ENCODE peak calls at places on chromosomes 1 and 21, in four cellular contexts. R, G, B and Q are unnamed samples.

GRCh38 chr1:194825382-194825781 is 1639.0 kb upstream of the B3GALT2 start:
- DNase-seq in B (no peak), R (no peak), G (no peak), Q (no peak)

GRCh38 chr1:179550753-179551682 is 24.7 kb downstream of the NPHS2 start:
- DNase-seq in R (peak; percentile 91), B (peak; percentile 65), G (no peak), Q (peak; percentile 37)

GRCh38 chr1:109792056-109792831 is 28.5 kb upstream of the EPS8L3 start:
- DNase-seq in B (peak; percentile 97), R (peak; percentile 98), G (no peak), Q (peak; percentile 88)

GRCh38 chr1:24584103-24584764 is 28.3 kb downstream of the NCMAP start:
- DNase-seq in R (no peak), G (no peak), B (no peak), Q (no peak)

GRCh38 chr1:231693361-231694080 is 66.9 kb downstream of the DISC1 start:
- DNase-seq in G (no peak), R (no peak), B (no peak), Q (no peak)

GRCh38 chr1:68174173-68175113 is 57.9 kb downstream of the WLS start:
- DNase-seq in G (no peak), R (peak; percentile 96), B (peak; percentile 94), Q (peak; percentile 91)

GRCh38 chr21:30984897-30985296 is 53.4 kb downstream of the KRTAP19-8 start:
- DNase-seq in B (no peak), G (no peak), R (no peak), Q (no peak)

GRCh38 chr1:157279157-157280140 is 141.3 kb upstream of the ETV3 start:
- DNase-seq in R (peak; percentile 39), B (no peak), G (no peak), Q (no peak)

GRCh38 chr21:34693192-34693810 is 24.5 kb downstream of the CLIC6 start:
- DNase-seq in B (peak; percentile 84), R (peak; percentile 83), G (no peak), Q (peak; percentile 14)

GRCh38 chr1:224381880-224382548 is 25.3 kb downstream of the CNIH4 start:
- DNase-seq in B (no peak), R (no peak), G (no peak), Q (no peak)

GRCh38 chr1:153357076-153357852 is 390 bp upstream of the S100A9 start:
- DNase-seq in B (no peak), G (no peak), R (no peak), Q (no peak)

GRCh38 chr21:33987461-33987860 is 71.9 kb upstream of the ATP5PO start:
- DNase-seq in R (no peak), B (no peak), G (no peak), Q (no peak)

GRCh38 chr1:59986736-59987310 is 60.2 kb upstream of the CYP2J2 start:
- DNase-seq in B (no peak), R (no peak), G (no peak), Q (no peak)

DNA sequence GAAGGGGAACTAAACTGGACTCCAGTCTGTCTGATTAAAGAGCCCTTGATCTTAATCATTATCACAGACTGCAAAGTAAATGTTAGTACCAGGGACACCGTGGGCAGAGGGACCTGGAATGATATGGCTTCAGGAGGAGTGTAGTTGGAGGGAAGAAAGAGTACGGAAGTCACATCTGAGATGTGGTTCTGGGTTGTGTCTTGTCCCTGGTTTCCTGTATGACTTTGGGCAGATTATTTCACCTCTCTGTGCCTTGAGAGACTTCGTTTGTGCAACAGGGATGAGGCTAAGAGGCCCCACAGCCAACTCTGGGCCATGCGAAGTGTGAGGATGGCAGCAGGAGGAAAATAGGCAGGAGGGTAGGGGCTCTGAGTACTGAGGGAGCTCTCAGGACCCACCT is 76.1 kb upstream of the SLC2A1 start:
- DNase-seq in B (no peak), R (no peak), G (no peak), Q (no peak)
- H3K4me3 ChIP-seq in B (no peak overlapping the region), R (no peak overlapping the region), G (no peak overlapping the region), Q (no peak overlapping the region)

DNA sequence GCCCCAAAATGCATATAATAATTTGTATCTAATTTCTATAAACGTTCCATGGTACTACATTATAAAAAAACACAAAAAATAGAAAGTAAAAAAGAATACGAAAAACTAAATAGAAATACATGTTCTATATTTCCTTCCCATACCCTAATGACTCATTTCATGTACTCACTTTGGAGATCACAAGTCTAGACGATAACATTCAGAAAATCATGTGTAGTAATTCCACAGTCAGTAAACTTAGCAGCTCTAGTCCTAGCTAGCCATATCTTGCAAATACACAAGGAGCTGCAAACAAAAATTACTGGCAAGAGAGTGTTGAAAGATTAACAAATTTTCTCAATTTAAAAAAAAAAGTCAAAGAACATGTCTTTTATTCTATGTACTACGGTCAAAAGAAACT is 1.4 kb downstream of the GOLPH3L start:
- DNase-seq in G (no peak), B (no peak), R (peak; percentile 12), Q (no peak)
- H3K4me3 ChIP-seq in G (no peak overlapping the region), B (no peak overlapping the region), R (no peak overlapping the region), Q (no peak overlapping the region)

DNA sequence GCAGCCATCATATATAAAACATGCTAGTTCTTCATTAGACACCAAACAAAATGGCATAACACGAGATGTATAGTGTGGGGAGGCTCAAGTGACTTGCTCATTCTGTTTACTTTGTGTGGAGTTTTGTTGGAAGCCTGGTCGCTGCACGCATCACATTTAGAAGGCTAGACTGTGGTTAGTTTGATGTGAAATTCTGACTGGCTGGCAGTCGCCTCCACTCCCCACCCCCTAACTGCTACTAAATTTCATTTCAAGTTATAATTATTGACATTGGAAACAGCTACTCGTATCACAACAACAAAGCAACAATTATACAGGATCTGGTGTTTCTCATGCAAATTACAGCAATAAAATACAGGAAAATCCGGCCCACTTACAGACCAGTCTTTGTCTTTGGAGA is 356.1 kb downstream of the LMO4 start:
- DNase-seq in B (peak; percentile 65), G (no peak), R (peak; percentile 66), Q (peak; percentile 14)
- H3K4me3 ChIP-seq in B (peak overlapping the region; percentile 26), G (no peak overlapping the region), R (no peak overlapping the region), Q (peak overlapping the region; percentile 42)

GRCh38 chr1:15965228-15965767 is 10.6 kb downstream of the ZBTB17 start:
- DNase-seq in R (peak; percentile 73), B (peak; percentile 85), G (no peak), Q (no peak)
- H3K4me3 ChIP-seq in R (no peak overlapping the region), B (no peak overlapping the region), G (no peak overlapping the region), Q (no peak overlapping the region)

DNA sequence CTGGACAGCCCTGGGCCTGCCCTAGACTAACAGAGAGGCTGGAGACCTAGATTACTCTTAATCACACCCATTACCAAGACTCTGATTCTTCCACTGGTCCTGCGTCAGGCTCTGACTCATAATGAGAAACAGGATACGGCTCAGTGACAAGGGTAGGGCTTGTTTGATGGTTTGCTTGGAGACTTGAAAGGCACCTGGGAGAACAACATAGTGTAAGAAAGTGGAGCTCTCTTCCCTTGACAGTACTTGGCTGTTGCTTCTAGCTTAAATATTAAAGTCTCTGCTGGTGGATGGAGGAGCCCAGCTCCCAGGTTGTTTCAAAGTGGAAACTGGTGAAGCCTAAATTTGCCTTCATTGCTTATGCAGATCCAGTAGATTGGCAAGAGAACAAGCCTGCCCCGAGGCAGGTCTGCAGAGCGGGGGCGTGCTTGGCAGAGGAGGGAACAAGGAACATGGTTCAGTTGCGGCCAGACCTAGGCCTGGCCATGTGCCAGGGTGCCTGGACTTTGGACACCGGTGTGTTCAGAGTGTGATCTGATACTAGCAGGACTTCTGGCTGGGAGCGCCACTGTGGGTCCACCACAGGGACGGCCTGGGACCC is 480.6 kb downstream of the CAMTA1 start:
- DNase-seq in G (no peak), B (peak; percentile 41), R (peak; percentile 34), Q (peak; percentile 64)
- H3K4me3 ChIP-seq in G (no peak overlapping the region), B (no peak overlapping the region), R (no peak overlapping the region), Q (no peak overlapping the region)

GRCh38 chr1:34694383-34694782 is 60.5 kb upstream of the GJB5 start:
- DNase-seq in B (no peak), G (no peak), R (no peak), Q (no peak)

GRCh38 chr1:34695580-34695979 is 59.3 kb upstream of the GJB5 start:
- DNase-seq in R (no peak), G (no peak), B (no peak), Q (no peak)

GRCh38 chr1:34693081-34693480 is 61.8 kb upstream of the GJB5 start:
- DNase-seq in G (no peak), B (no peak), R (no peak), Q (no peak)

GRCh38 chr1:34701326-34702129 is 53.3 kb upstream of the GJB5 start:
- DNase-seq in R (no peak), G (no peak), B (no peak), Q (no peak)

DNA sequence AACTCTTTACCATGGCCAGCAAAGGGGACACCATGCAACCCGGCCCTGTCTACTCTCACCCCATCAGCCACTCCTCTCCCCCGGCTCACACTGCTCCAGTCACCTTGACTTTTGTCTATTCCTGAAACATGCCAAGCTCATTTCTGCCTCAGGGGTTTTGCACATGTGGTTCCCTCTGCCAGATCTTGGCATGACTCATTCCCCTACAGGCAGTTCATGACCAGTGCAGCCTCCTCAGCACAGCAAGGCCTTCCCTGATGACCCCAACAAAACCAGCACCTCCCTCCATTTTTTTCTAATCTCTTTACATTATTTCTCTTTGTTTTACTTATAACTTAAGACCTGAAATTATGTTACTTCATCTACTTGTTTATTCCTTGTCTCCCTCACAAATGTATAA is 58.6 kb upstream of the GJB5 start:
- DNase-seq in R (no peak), B (no peak), G (no peak), Q (no peak)
- H3K4me3 ChIP-seq in R (no peak overlapping the region), B (no peak overlapping the region), G (no peak overlapping the region), Q (no peak overlapping the region)

GRCh38 chr1:20365421-20366075 is 74.9 kb downstream of the VWA5B1 start:
- DNase-seq in R (no peak), B (no peak), G (no peak), Q (no peak)

GRCh38 chr1:20367626-20368025 is 77.0 kb downstream of the VWA5B1 start:
- DNase-seq in G (no peak), B (no peak), R (no peak), Q (no peak)

GRCh38 chr1:20368866-20369545 is 78.3 kb downstream of the VWA5B1 start:
- DNase-seq in B (no peak), R (no peak), G (no peak), Q (no peak)

GRCh38 chr1:20366076-20366765 is 75.5 kb downstream of the VWA5B1 start:
- DNase-seq in R (peak; percentile 10), G (no peak), B (peak; percentile 11), Q (no peak)

GRCh38 chr1:20366766-20367602 is 76.3 kb downstream of the VWA5B1 start:
- DNase-seq in R (peak; percentile 56), G (no peak), B (peak; percentile 57), Q (no peak)
- H3K4me3 ChIP-seq in R (peak overlapping the region; percentile 16), G (no peak overlapping the region), B (peak overlapping the region; percentile 8), Q (peak overlapping the region; percentile 21)